ENCODE peak calls at places on chromosomes 12 and 14, in four cellular contexts. One of them, this sample, is unnamed.

GRCh38 chr14:26204954-26205479 is 392.8 kb downstream of the NOVA1 start:
- DNase-seq in BE2C: peak; percentile 5
- DNase-seq in ascending aorta: no peak
- DNase-seq in bronchial epithelial cell: no peak
- DNase-seq in this sample: peak; percentile 79

GRCh38 chr12:13203028-13203922 is 6.7 kb downstream of the EMP1 start:
- DNase-seq in BE2C: peak; percentile 23
- DNase-seq in ascending aorta: no peak
- DNase-seq in bronchial epithelial cell: no peak
- DNase-seq in this sample: peak; percentile 87

GRCh38 chr14:105333020-105333490 is 18.5 kb downstream of the PACS2 start:
- DNase-seq in BE2C: peak; percentile 18
- DNase-seq in ascending aorta: no peak
- DNase-seq in bronchial epithelial cell: no peak
- DNase-seq in this sample: no peak

GRCh38 chr12:32947203-32947795 is 50.7 kb upstream of the PKP2 start:
- DNase-seq in BE2C: no peak
- DNase-seq in ascending aorta: no peak
- DNase-seq in bronchial epithelial cell: peak; percentile 44
- DNase-seq in this sample: no peak

GRCh38 chr12:113239811-113240331 is 18.6 kb downstream of the TPCN1 start:
- DNase-seq in BE2C: no peak
- DNase-seq in ascending aorta: no peak
- DNase-seq in bronchial epithelial cell: no peak
- DNase-seq in this sample: peak; percentile 62

GRCh38 chr12:128267651-128268347 is 829 bp downstream of the TMEM132C start:
- DNase-seq in BE2C: no peak
- DNase-seq in ascending aorta: no peak
- DNase-seq in bronchial epithelial cell: no peak
- DNase-seq in this sample: no peak

GRCh38 chr12:129190827-129191226 is 337.5 kb downstream of the GLT1D1 start:
- DNase-seq in BE2C: no peak
- DNase-seq in ascending aorta: no peak
- DNase-seq in bronchial epithelial cell: no peak
- DNase-seq in this sample: no peak

GRCh38 chr12:53995311-53996187 is 4.4 kb upstream of the HOXC9 start:
- DNase-seq in BE2C: peak; percentile 75
- DNase-seq in ascending aorta: no peak
- DNase-seq in bronchial epithelial cell: no peak
- DNase-seq in this sample: no peak

GRCh38 chr14:39006721-39007410 is 96.2 kb downstream of the SEC23A start:
- DNase-seq in BE2C: no peak
- DNase-seq in ascending aorta: no peak
- DNase-seq in bronchial epithelial cell: no peak
- DNase-seq in this sample: no peak

GRCh38 chr14:72196237-72196636 is 264.0 kb downstream of the RGS6 start:
- DNase-seq in BE2C: no peak
- DNase-seq in ascending aorta: no peak
- DNase-seq in bronchial epithelial cell: no peak
- DNase-seq in this sample: no peak

GRCh38 chr12:120584343-120585149 is 3.3 kb upstream of the POP5 start:
- DNase-seq in BE2C: peak; percentile 57
- DNase-seq in ascending aorta: peak; percentile 69
- DNase-seq in bronchial epithelial cell: no peak
- DNase-seq in this sample: peak; percentile 69

GRCh38 chr12:93767524-93767863 is 90.3 kb downstream of the CRADD start:
- DNase-seq in BE2C: no peak
- DNase-seq in ascending aorta: no peak
- DNase-seq in bronchial epithelial cell: no peak
- DNase-seq in this sample: no peak

GRCh38 chr12:10084733-10085132 is 14.1 kb downstream of the CLEC1A start:
- DNase-seq in BE2C: no peak
- DNase-seq in ascending aorta: no peak
- DNase-seq in bronchial epithelial cell: no peak
- DNase-seq in this sample: no peak

GRCh38 chr14:27184371-27184901 is 586.6 kb upstream of the NOVA1 start:
- DNase-seq in BE2C: no peak
- DNase-seq in ascending aorta: no peak
- DNase-seq in bronchial epithelial cell: peak; percentile 2
- DNase-seq in this sample: no peak

GRCh38 chr14:100067971-100068959 is 3.0 kb downstream of the EVL start:
- DNase-seq in BE2C: no peak
- DNase-seq in ascending aorta: peak; percentile 69
- DNase-seq in bronchial epithelial cell: peak; percentile 92
- DNase-seq in this sample: no peak

GRCh38 chr12:54394281-54394719 is 9.8 kb upstream of the ZNF385A start:
- DNase-seq in BE2C: peak; percentile 73
- DNase-seq in ascending aorta: no peak
- DNase-seq in bronchial epithelial cell: peak; percentile 67
- DNase-seq in this sample: no peak

GRCh38 chr12:6312529-6313325 is 2.2 kb downstream of the PLEKHG6 start:
- DNase-seq in BE2C: peak; percentile 39
- DNase-seq in ascending aorta: no peak
- DNase-seq in bronchial epithelial cell: peak; percentile 88
- DNase-seq in this sample: no peak

GRCh38 chr12:52806821-52807543 is 6.9 kb downstream of the KRT4 start:
- DNase-seq in BE2C: no peak
- DNase-seq in ascending aorta: no peak
- DNase-seq in bronchial epithelial cell: no peak
- DNase-seq in this sample: no peak

GRCh38 chr12:15118946-15119345 is 102.3 kb downstream of the RERG start:
- DNase-seq in BE2C: no peak
- DNase-seq in ascending aorta: no peak
- DNase-seq in bronchial epithelial cell: peak; percentile 32
- DNase-seq in this sample: no peak

GRCh38 chr14:102849522-102850379 is 72.5 kb downstream of the TRAF3 start:
- DNase-seq in BE2C: peak; percentile 74
- DNase-seq in ascending aorta: peak; percentile 58
- DNase-seq in bronchial epithelial cell: peak; percentile 15
- DNase-seq in this sample: no peak

GRCh38 chr14:34220311-34220710 is 241.7 kb downstream of the SPTSSA start:
- DNase-seq in BE2C: no peak
- DNase-seq in ascending aorta: no peak
- DNase-seq in bronchial epithelial cell: peak; percentile 77
- DNase-seq in this sample: no peak

GRCh38 chr14:52906141-52906601 is 44.7 kb downstream of the FERMT2 start:
- DNase-seq in BE2C: no peak
- DNase-seq in ascending aorta: no peak
- DNase-seq in bronchial epithelial cell: peak; percentile 90
- DNase-seq in this sample: no peak

GRCh38 chr12:31590730-31591307 is at the start of gene DENND5B:
- DNase-seq in BE2C: peak; percentile 92
- DNase-seq in ascending aorta: peak; percentile 81
- DNase-seq in bronchial epithelial cell: no peak
- DNase-seq in this sample: peak; percentile 69

GRCh38 chr12:94150483-94151225 is 2.3 kb downstream of the PLXNC1 start:
- DNase-seq in BE2C: no peak
- DNase-seq in ascending aorta: no peak
- DNase-seq in bronchial epithelial cell: no peak
- DNase-seq in this sample: no peak

GRCh38 chr12:124919646-124920352 is 5.3 kb upstream of the UBC start:
- DNase-seq in BE2C: no peak
- DNase-seq in ascending aorta: no peak
- DNase-seq in bronchial epithelial cell: peak; percentile 85
- DNase-seq in this sample: no peak

GRCh38 chr12:108228746-108229145 is 99.7 kb downstream of the WSCD2 start:
- DNase-seq in BE2C: peak; percentile 67
- DNase-seq in ascending aorta: no peak
- DNase-seq in bronchial epithelial cell: no peak
- DNase-seq in this sample: no peak
- H3K36me3 ChIP-seq in BE2C: no peaks in the 10 kb centered on the region
- H3K36me3 ChIP-seq in ascending aorta: no peaks in the 10 kb centered on the region
- H3K36me3 ChIP-seq in bronchial epithelial cell: no peaks in the 10 kb centered on the region
- H3K36me3 ChIP-seq in this sample: no peaks in the 10 kb centered on the region

DNA sequence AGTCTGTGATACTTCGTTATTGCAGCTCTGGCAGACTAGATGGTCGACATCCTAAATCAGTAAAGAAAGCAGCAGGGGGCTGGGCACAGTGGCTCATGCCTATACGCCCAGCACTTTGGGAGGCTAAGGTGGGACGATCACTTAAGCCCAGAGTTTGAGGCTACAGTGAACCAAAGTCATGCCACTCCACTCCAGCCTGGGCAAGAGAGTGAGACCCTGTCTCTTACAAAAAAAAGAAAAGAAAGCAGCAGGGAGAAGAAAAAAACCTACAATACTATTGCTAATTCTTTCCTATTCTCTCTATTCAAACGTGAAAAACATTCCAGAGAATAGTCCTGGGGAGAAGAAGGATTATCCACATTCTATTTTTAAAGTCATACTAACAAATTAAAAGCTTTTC is 79.5 kb downstream of the DCAF5 start:
- DNase-seq in BE2C: no peak
- DNase-seq in ascending aorta: no peak
- DNase-seq in bronchial epithelial cell: no peak
- DNase-seq in this sample: no peak
- TF ChIP-seq CTCF in BE2C: no peak
- TF ChIP-seq CTCF in ascending aorta: no peak
- TF ChIP-seq CTCF in bronchial epithelial cell: no peak
- TF ChIP-seq CTCF in this sample: no peak

GRCh38 chr12:111149299-111149698 is 219.6 kb downstream of the PHETA1 start:
- DNase-seq in BE2C: no peak
- DNase-seq in ascending aorta: no peak
- DNase-seq in bronchial epithelial cell: no peak
- DNase-seq in this sample: no peak
- H3K36me3 ChIP-seq in BE2C: no peaks in the 10 kb centered on the region
- H3K36me3 ChIP-seq in ascending aorta: no peaks in the 10 kb centered on the region
- H3K36me3 ChIP-seq in bronchial epithelial cell: peaks cover 2% of the 10 kb centered on the region
- H3K36me3 ChIP-seq in this sample: no peaks in the 10 kb centered on the region

DNA sequence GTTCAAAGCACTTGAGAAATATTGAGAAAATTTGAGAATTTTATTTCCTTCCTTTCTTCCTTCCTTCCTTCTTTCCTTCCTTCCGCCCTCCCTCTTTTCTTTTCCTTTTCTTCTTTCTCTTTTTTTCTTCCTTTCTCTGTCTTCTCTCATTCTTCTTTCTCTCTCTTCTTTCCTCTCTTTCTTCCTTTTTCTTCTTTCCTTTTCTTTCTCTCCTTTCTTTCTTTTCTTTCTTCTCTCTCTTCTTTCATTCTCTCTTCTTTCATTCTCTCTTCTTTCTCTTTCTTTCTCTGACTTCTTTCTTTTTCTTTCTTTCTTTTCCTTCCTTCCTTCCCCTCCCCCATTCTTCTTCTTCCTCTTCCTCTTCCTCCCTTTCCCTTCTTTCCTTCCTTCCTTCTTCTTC is 44.9 kb downstream of the CD163L1 start:
- DNase-seq in BE2C: no peak
- DNase-seq in ascending aorta: no peak
- DNase-seq in bronchial epithelial cell: no peak
- DNase-seq in this sample: no peak
- TF ChIP-seq CTCF in BE2C: no peak
- TF ChIP-seq CTCF in ascending aorta: no peak
- TF ChIP-seq CTCF in bronchial epithelial cell: no peak
- TF ChIP-seq CTCF in this sample: no peak

DNA sequence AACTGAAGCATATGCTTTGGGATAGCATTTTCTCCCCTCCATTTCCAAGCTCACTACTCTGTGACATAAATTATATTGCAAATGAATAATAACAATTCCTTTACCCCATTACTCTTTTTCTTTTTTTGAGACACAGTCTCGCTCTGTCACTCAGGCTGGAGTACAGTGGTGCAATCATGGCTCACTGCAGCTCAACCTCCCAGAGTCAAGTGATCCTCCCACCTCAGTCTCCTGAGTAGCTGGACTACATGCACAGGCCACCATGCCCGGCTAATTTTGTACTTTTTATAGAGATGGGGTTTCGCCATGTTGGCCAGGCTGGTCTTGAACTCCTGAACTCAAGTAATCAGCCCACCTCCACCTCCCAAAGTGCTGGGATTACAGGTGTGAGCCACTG is 49.2 kb upstream of the GTF2A1 start:
- DNase-seq in BE2C: no peak
- DNase-seq in ascending aorta: no peak
- DNase-seq in bronchial epithelial cell: no peak
- DNase-seq in this sample: no peak
- H3K36me3 ChIP-seq in BE2C: peaks cover 10% of the 10 kb centered on the region
- H3K36me3 ChIP-seq in ascending aorta: no peaks in the 10 kb centered on the region
- H3K36me3 ChIP-seq in bronchial epithelial cell: peaks cover 18% of the 10 kb centered on the region
- H3K36me3 ChIP-seq in this sample: peaks cover 9% of the 10 kb centered on the region

GRCh38 chr14:61253064-61253753 is 27.9 kb downstream of the TMEM30B start:
- DNase-seq in BE2C: no peak
- DNase-seq in ascending aorta: no peak
- DNase-seq in bronchial epithelial cell: no peak
- DNase-seq in this sample: no peak
- TF ChIP-seq CTCF in BE2C: no peak
- TF ChIP-seq CTCF in ascending aorta: no peak
- TF ChIP-seq CTCF in bronchial epithelial cell: no peak
- TF ChIP-seq CTCF in this sample: no peak

GRCh38 chr12:62446741-62447452 is 19.7 kb upstream of the MON2 start:
- DNase-seq in BE2C: no peak
- DNase-seq in ascending aorta: no peak
- DNase-seq in bronchial epithelial cell: no peak
- DNase-seq in this sample: no peak
- H3K36me3 ChIP-seq in BE2C: no peaks in the 10 kb centered on the region
- H3K36me3 ChIP-seq in ascending aorta: no peaks in the 10 kb centered on the region
- H3K36me3 ChIP-seq in bronchial epithelial cell: no peaks in the 10 kb centered on the region
- H3K36me3 ChIP-seq in this sample: no peaks in the 10 kb centered on the region

GRCh38 chr12:5096241-5096880 is 52.7 kb downstream of the KCNA5 start:
- DNase-seq in BE2C: no peak
- DNase-seq in ascending aorta: no peak
- DNase-seq in bronchial epithelial cell: peak; percentile 40
- DNase-seq in this sample: no peak
- TF ChIP-seq CTCF in BE2C: no peak
- TF ChIP-seq CTCF in ascending aorta: peak; percentile 24
- TF ChIP-seq CTCF in bronchial epithelial cell: peak; percentile 47
- TF ChIP-seq CTCF in this sample: no peak

GRCh38 chr12:50708619-50709018 is 55.3 kb upstream of the ATF1 start:
- DNase-seq in BE2C: no peak
- DNase-seq in ascending aorta: no peak
- DNase-seq in bronchial epithelial cell: no peak
- DNase-seq in this sample: no peak
- H3K36me3 ChIP-seq in BE2C: peaks cover 42% of the 10 kb centered on the region
- H3K36me3 ChIP-seq in ascending aorta: peaks cover 40% of the 10 kb centered on the region
- H3K36me3 ChIP-seq in bronchial epithelial cell: peaks cover 11% of the 10 kb centered on the region
- H3K36me3 ChIP-seq in this sample: peaks cover 95% of the 10 kb centered on the region

GRCh38 chr14:77125275-77126073 is 16.1 kb downstream of the ZDHHC22 start:
- DNase-seq in BE2C: no peak
- DNase-seq in ascending aorta: no peak
- DNase-seq in bronchial epithelial cell: no peak
- DNase-seq in this sample: peak; percentile 49
- TF ChIP-seq CTCF in BE2C: no peak
- TF ChIP-seq CTCF in ascending aorta: no peak
- TF ChIP-seq CTCF in bronchial epithelial cell: no peak
- TF ChIP-seq CTCF in this sample: no peak

This sample was measured in suprapubic skin.